ENCODE peak calls at places on chromosomes 6 and 20, in nine cellular contexts. O is cardiac fibroblast; B is fibroblast of lung; X is CD8-positive, alpha-beta T cell; V is H1; W is ascending aorta; L is testis; T is heart left ventricle; G is right atrium auricular region. M is an unnamed sample.

GRCh38 chr20:10625641-10626040 is 48.2 kb downstream of the JAG1 start:
- DNase-seq in O (no peak), B (no peak), X (no peak), V (no peak), W (no peak), L (no peak), T (no peak), G (no peak), M (no peak)

GRCh38 chr6:139014945-139015344 is 13.6 kb upstream of the ABRACL start:
- DNase-seq in O (no peak), B (no peak), X (no peak), V (no peak), W (no peak), L (no peak), T (no peak), G (no peak), M (no peak)

GRCh38 chr20:12395404-12396159 is 477.9 kb downstream of the BTBD3 start:
- DNase-seq in O (peak; percentile 23), B (no peak), X (no peak), V (no peak), W (no peak), L (no peak), T (no peak), G (no peak), M (no peak)

GRCh38 chr20:44204156-44204831 is 6.3 kb downstream of the OSER1 start:
- DNase-seq in O (peak; percentile 91), B (peak; percentile 97), X (no peak), V (no peak), W (no peak), L (no peak), T (no peak), G (peak; percentile 1), M (no peak)

GRCh38 chr20:22931653-22932052 is 103.5 kb upstream of the SSTR4 start:
- DNase-seq in O (no peak), B (no peak), X (no peak), V (no peak), W (no peak), L (no peak), T (no peak), G (no peak), M (no peak)

GRCh38 chr6:33164665-33165373 is 27.4 kb downstream of the COL11A2 start:
- DNase-seq in O (no peak), B (no peak), X (no peak), V (no peak), W (no peak), L (no peak), T (no peak), G (no peak), M (no peak)

GRCh38 chr6:158819213-158819976 is at the start of gene EZR:
- DNase-seq in O (peak; percentile 77), B (peak; percentile 72), X (peak; percentile 75), V (peak; percentile 86), W (peak; percentile 24), L (peak; percentile 92), T (peak; percentile 85), G (peak; percentile 67), M (peak; percentile 81)

GRCh38 chr6:150537481-150537880 is 62.2 kb upstream of the PLEKHG1 start:
- DNase-seq in O (no peak), B (no peak), X (no peak), V (no peak), W (no peak), L (no peak), T (no peak), G (no peak), M (no peak)

GRCh38 chr6:118284736-118285360 is 263.2 kb upstream of the PLN start:
- DNase-seq in O (peak; percentile 51), B (peak; percentile 20), X (no peak), V (no peak), W (no peak), L (no peak), T (peak; percentile 20), G (no peak), M (no peak)

GRCh38 chr6:125844989-125845388 is 54.2 kb downstream of the NCOA7 start:
- DNase-seq in O (peak; percentile 75), B (no peak), X (no peak), V (no peak), W (no peak), L (peak; percentile 54), T (peak; percentile 52), G (no peak), M (no peak)

GRCh38 chr6:33410711-33411631 is at the start of gene PHF1:
- DNase-seq in O (peak; percentile 91), B (peak; percentile 83), X (no peak), V (peak; percentile 74), W (no peak), L (peak; percentile 42), T (peak; percentile 87), G (no peak), M (peak; percentile 63)

GRCh38 chr6:154792761-154793160 is 59.5 kb downstream of the SCAF8 start:
- DNase-seq in O (no peak), B (peak; percentile 25), X (no peak), V (no peak), W (no peak), L (no peak), T (no peak), G (no peak), M (no peak)

GRCh38 chr6:70479236-70479635 is 65.9 kb downstream of the FAM135A start:
- DNase-seq in O (peak; percentile 68), B (peak; percentile 58), X (no peak), V (no peak), W (no peak), L (no peak), T (no peak), G (no peak), M (no peak)

GRCh38 chr6:82441047-82441770 is 77.6 kb downstream of the TPBG start:
- DNase-seq in O (no peak), B (no peak), X (no peak), V (no peak), W (no peak), L (no peak), T (no peak), G (no peak), M (peak; percentile 4)
- H3K4me3 ChIP-seq in O (no peak overlapping the region), B (no peak overlapping the region), X (no peak overlapping the region), V (no peak overlapping the region), W (no peak overlapping the region), L (no peak overlapping the region), T (no peak overlapping the region), G (no peak overlapping the region), M (no peak overlapping the region)

GRCh38 chr20:15700147-15700765 is 873.0 kb downstream of the KIF16B start:
- DNase-seq in O (no peak), B (no peak), X (no peak), V (no peak), W (no peak), L (peak; percentile 63), T (no peak), G (no peak), M (no peak)
- H3K4me3 ChIP-seq in O (no peak overlapping the region), B (no peak overlapping the region), X (no peak overlapping the region), V (no peak overlapping the region), W (no peak overlapping the region), L (peak overlapping the region; percentile 51), T (no peak overlapping the region), G (no peak overlapping the region), M (no peak overlapping the region)

GRCh38 chr6:44456966-44457292 is 69.4 kb downstream of the CDC5L start:
- DNase-seq in O (no peak), B (no peak), X (no peak), V (no peak), W (no peak), L (no peak), T (no peak), G (no peak), M (no peak)
- H3K4me3 ChIP-seq in O (peak overlapping the region; percentile 35), B (no peak overlapping the region), X (no peak overlapping the region), V (no peak overlapping the region), W (no peak overlapping the region), L (no peak overlapping the region), T (no peak overlapping the region), G (no peak overlapping the region), M (no peak overlapping the region)

GRCh38 chr6:105798057-105798456 is 288.1 kb upstream of the PRDM1 start:
- DNase-seq in O (peak; percentile 32), B (peak; percentile 37), X (no peak), V (no peak), W (no peak), L (peak; percentile 56), T (no peak), G (no peak), M (no peak)
- H3K4me3 ChIP-seq in O (no peak overlapping the region), B (no peak overlapping the region), X (no peak overlapping the region), V (no peak overlapping the region), W (no peak overlapping the region), L (no peak overlapping the region), T (no peak overlapping the region), G (no peak overlapping the region), M (no peak overlapping the region)

DNA sequence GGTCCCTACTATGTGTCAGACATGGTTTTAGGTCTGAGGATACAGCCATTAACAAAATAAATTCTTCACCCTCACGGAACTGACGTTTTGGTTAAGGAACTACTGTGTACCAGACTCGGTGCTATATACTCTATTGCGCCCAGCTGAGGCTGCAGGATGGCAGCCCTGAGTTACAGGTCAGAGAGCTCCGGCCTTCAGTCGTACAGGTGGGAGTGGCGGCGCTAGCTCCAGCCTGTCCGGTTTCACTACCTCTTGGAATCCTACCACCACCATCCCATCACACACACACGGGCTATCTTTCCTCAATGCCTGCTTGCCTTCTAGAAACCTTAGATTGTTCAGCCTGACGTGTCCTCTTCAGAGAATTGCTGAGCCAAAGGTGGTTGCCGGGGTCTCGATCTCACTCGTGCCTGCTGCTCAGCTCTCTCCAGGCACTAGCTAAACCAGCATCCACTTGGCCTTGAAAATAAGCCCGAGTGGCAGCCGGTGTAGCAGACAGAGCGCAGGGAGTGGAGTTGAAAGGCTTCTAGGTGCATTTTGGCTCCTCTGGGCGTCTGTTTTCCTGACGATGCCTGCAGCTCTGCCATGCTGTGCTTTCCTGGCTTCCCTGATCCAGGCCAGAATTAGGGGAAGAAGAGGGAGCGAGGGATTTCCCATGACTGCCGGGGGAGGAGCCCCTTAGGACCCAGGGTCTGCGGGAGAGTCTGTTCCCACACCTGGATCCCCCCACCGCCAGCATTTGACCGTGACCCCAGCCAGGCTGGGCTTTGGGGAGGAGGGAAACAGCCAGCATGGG is 1.1 kb upstream of the TCF15 start:
- DNase-seq in O (no peak), B (no peak), X (no peak), V (no peak), W (no peak), L (no peak), T (no peak), G (no peak), M (no peak)
- H3K4me3 ChIP-seq in O (no peak overlapping the region), B (no peak overlapping the region), X (no peak overlapping the region), V (no peak overlapping the region), W (no peak overlapping the region), L (no peak overlapping the region), T (peak overlapping the region; percentile 74), G (no peak overlapping the region), M (no peak overlapping the region)

M was measured in Jurkat, Clone E6-1.